ENCODE peak calls at places on chromosome 22, in four cellular contexts. U, L, D and Y are unnamed samples.
A peak's percentile ranks its signal among the peaks of the same experiment; 100 is the strongest.

GRCh38 chr22:29744902-29745301 is 21.9 kb downstream of the ZMAT5 start:
- DNase-seq in D (no peak), U (peak; percentile 14), L (no peak), Y (peak; percentile 77)

GRCh38 chr22:39194098-39194497 is 41.6 kb upstream of the CBX7 start:
- DNase-seq in D (no peak), U (no peak), L (no peak), Y (no peak)

GRCh38 chr22:48594016-48594756 is 1233.5 kb downstream of the BRD1 start:
- DNase-seq in D (no peak), U (no peak), L (no peak), Y (no peak)

GRCh38 chr22:42964994-42965699 is 49.8 kb downstream of the PACSIN2 start:
- DNase-seq in U (peak; percentile 53), D (no peak), L (peak; percentile 22), Y (no peak)

GRCh38 chr22:26927841-26928240 is 270.5 kb downstream of the MIAT start:
- DNase-seq in L (no peak), U (no peak), D (no peak), Y (no peak)

GRCh38 chr22:49025791-49026475 is 801.7 kb downstream of the BRD1 start:
- DNase-seq in D (no peak), L (no peak), U (no peak), Y (no peak)

GRCh38 chr22:46660604-46661201 is 40.5 kb downstream of the GRAMD4 start:
- DNase-seq in U (no peak), L (no peak), D (no peak), Y (peak; percentile 33)

GRCh38 chr22:23714596-23715588 is 24.1 kb downstream of the RGL4 start:
- DNase-seq in U (no peak), D (no peak), L (no peak), Y (no peak)

GRCh38 chr22:40251106-40251505 is 73.4 kb downstream of the TNRC6B start:
- DNase-seq in L (no peak), U (no peak), D (no peak), Y (no peak)

GRCh38 chr22:44289429-44290171 is 23.2 kb downstream of the SHISAL1 start:
- DNase-seq in U (no peak), D (no peak), L (no peak), Y (no peak)

GRCh38 chr22:23467721-23468294 is 112.3 kb downstream of the IGLL1 start:
- DNase-seq in U (no peak), L (no peak), D (no peak), Y (no peak)

GRCh38 chr22:45159652-45160462 is 3.9 kb upstream of the NUP50 start:
- DNase-seq in L (no peak), U (no peak), D (no peak), Y (no peak)

GRCh38 chr22:42281706-42282251 is 11.3 kb upstream of the TCF20 start:
- DNase-seq in D (no peak), U (no peak), L (no peak), Y (no peak)

GRCh38 chr22:33188316-33188715 is 130.1 kb upstream of the SYN3 start:
- DNase-seq in L (no peak), D (no peak), U (no peak), Y (no peak)

GRCh38 chr22:20087319-20088262 is 7.5 kb downstream of the DGCR8 start:
- DNase-seq in U (no peak), L (no peak), D (no peak), Y (no peak)

GRCh38 chr22:17113600-17113999 is 7.6 kb downstream of the TMEM121B start:
- DNase-seq in U (no peak), D (no peak), L (no peak), Y (no peak)

GRCh38 chr22:30292069-30292970 is 3.0 kb upstream of the CASTOR1 start:
- DNase-seq in D (no peak), U (no peak), L (no peak), Y (no peak)

GRCh38 chr22:20567993-20568417 is 60.6 kb downstream of the MED15 start:
- DNase-seq in U (peak; percentile 47), D (no peak), L (no peak), Y (no peak)

GRCh38 chr22:48779661-48780596 is 1047.7 kb downstream of the BRD1 start:
- DNase-seq in D (no peak), U (no peak), L (no peak), Y (no peak)

GRCh38 chr22:36687516-36687915 is 16.0 kb downstream of the CACNG2 start:
- DNase-seq in L (no peak), D (no peak), U (no peak), Y (no peak)

GRCh38 chr22:27170491-27170890 is 513.1 kb downstream of the MIAT start:
- DNase-seq in U (peak; percentile 85), L (no peak), D (no peak), Y (no peak)